ENCODE peak calls at places on chromosomes 2 and 18, in four cellular contexts. A is colonic mucosa, B is hepatocyte, D is fibroblast of lung. N is an unnamed sample.

GRCh38 chr2:124625561-124625960 is 600.5 kb downstream of the CNTNAP5 start:
- DNase-seq in A (no peak), B (no peak), D (no peak), N (no peak)

GRCh38 chr2:75053484-75054112 is 95.2 kb downstream of the POLE4 start:
- DNase-seq in A (no peak), B (peak), D (no peak), N (peak)

GRCh38 chr2:28726177-28726576 is 25.5 kb upstream of the PPP1CB start:
- DNase-seq in A (no peak), B (no peak), D (no peak), N (no peak)

GRCh38 chr2:235534608-235535422 is 41.0 kb downstream of the AGAP1 start:
- DNase-seq in A (no peak), B (no peak), D (no peak), N (no peak)

GRCh38 chr2:20561703-20562454 is 89.0 kb downstream of the HS1BP3 start:
- DNase-seq in A (no peak), B (peak), D (peak), N (no peak)

GRCh38 chr2:42984081-42984480 is 191.7 kb upstream of the HAAO start:
- DNase-seq in A (no peak), B (no peak), D (no peak), N (no peak)

GRCh38 chr18:61910101-61910500 is 17.3 kb upstream of the RNF152 start:
- DNase-seq in A (no peak), B (no peak), D (no peak), N (no peak)

GRCh38 chr2:193502363-193503035 is 1307.8 kb upstream of the TMEFF2 start:
- DNase-seq in A (no peak), B (peak), D (no peak), N (peak)

GRCh38 chr18:14928396-14928795 is 180.4 kb downstream of the ANKRD30B start:
- DNase-seq in A (no peak), B (no peak), D (no peak), N (peak)

GRCh38 chr2:149410701-149411484 is 80.5 kb downstream of the LYPD6 start:
- DNase-seq in A (no peak), B (peak), D (peak), N (peak)

GRCh38 chr2:226477221-226478120 is 322.1 kb downstream of the IRS1 start:
- DNase-seq in A (no peak), B (no peak), D (no peak), N (no peak)

GRCh38 chr18:7908686-7909299 is 341.7 kb downstream of the PTPRM start:
- DNase-seq in A (no peak), B (no peak), D (no peak), N (peak)

GRCh38 chr2:3257842-3258241 is 119.8 kb downstream of the EIPR1 start:
- DNase-seq in A (no peak), B (no peak), D (no peak), N (no peak)
- H3K27ac ChIP-seq in A (no peak), B (no peak), D (no peak), N (no peak)

DNA sequence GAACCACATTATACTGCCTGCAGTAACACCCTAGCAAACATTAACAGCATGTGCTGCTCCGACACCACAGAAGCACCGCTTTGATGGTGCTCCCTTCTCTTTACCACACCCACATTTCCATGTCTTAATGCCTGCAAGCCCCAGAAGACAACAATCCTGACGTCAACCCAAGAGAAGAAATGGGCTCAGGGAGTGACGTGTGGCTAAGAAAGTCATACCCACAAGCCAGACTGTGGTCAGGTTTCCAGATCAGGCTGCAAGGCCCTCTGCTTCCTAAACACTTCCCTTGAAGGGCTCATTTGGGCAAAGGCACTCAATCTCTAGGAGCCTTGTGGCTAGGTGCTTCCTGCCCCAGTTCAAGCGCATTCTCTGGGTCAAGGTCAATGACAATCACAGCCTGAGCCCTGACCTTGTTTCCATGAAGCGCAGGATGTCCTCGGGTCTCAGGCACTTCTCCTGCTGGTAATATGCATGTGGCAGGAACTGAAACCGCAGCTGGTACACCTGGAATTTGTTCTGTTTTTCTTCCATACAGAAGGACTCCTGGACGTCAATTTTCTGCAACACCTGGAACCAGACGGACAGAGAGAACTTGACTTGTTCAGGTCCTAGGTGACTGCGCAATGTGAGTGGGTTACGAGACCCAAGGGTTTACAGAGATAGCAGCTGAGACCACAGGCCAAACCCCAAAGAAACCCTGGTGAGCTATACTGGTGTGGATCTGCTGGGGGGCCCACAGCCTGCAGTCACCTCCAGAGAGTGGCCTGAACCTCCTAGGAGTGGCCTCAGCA is 67.2 kb downstream of the POLR1A start:
- DNase-seq in A (peak), B (no peak), D (peak), N (peak)
- H3K27ac ChIP-seq in A (peak), B (no peak), D (peak), N (no peak)

GRCh38 chr2:144431384-144431783 is 88.5 kb downstream of the ZEB2 start:
- DNase-seq in A (no peak), B (no peak), D (no peak), N (no peak)
- H3K27ac ChIP-seq in A (peak), B (peak), D (peak), N (no peak)

DNA sequence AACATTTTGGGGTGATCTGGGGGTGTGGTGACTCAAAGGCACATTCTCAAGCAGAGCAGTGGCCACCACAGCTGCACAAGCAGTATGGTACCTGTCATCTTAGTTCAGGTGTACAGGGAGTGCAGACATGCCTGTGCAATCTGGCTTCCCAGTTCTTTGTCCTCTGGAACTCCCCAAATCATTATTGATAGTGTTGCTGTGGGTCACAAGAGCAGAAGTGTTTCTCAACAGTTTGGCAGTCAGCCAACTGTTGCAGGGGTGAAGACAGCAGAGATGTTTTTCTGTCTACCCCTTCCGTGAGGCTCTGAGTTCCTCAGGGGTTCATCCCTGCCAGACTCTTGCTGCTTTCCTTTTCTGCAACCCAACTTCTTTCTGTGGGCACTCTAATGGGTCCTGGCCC is 206.5 kb upstream of the ZSWIM2 start:
- DNase-seq in A (no peak), B (peak), D (no peak), N (no peak)
- H3K27ac ChIP-seq in A (no peak), B (no peak), D (no peak), N (no peak)

GRCh38 chr2:62381672-62382071 is 124.3 kb downstream of the TMEM17 start:
- DNase-seq in A (no peak), B (no peak), D (no peak), N (no peak)
- H3K27ac ChIP-seq in A (no peak), B (peak), D (no peak), N (peak)

GRCh38 chr2:232319117-232320037 is 59.2 kb upstream of the ALPP start:
- DNase-seq in A (no peak), B (no peak), D (no peak), N (no peak)

GRCh38 chr2:232320038-232320790 is 58.3 kb upstream of the ALPP start:
- DNase-seq in A (peak), B (no peak), D (no peak), N (no peak)

GRCh38 chr2:232316382-232317190 is 62.0 kb upstream of the ALPP start:
- DNase-seq in A (no peak), B (no peak), D (no peak), N (no peak)

GRCh38 chr2:232315923-232316299 is 62.6 kb upstream of the ALPP start:
- DNase-seq in A (no peak), B (no peak), D (no peak), N (no peak)

DNA sequence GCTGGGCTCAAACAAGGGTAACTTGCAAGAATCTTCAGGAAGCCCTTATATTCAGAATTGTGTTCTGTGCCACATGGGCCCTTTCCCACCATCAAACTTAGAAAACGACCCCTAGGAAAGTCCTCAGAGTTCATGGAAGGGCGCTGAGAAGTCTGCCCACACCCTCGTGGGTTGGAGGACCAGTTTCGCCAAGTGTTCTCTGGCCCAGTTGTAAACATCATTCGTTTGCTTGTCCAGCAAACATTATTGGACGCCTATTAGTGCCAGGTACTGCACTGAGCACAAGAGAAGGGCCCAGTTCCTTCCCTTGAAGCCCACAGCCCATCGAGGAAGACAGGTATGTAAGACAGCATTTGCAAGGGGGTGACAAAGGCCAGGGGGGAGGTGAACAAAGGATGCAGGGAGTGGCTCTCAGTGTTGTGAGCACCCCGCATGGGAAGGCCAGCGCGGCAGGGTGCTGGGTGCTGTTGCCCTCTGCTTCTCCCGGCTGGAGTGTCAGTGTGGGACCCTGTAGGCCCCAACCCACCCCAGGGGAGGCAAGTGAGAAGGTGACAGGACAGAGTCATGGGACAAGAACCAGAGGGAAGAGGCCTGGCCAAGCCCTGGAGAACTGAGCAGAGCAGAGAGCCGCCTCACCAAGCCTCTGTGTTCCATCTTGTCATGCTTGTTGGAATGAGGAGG is 60.2 kb upstream of the ALPP start:
- DNase-seq in A (no peak), B (no peak), D (no peak), N (no peak)
- H3K27ac ChIP-seq in A (no peak), B (no peak), D (no peak), N (no peak)

GRCh38 chr2:30301551-30301950 is 70.2 kb downstream of the LBH start:
- DNase-seq in A (no peak), B (peak), D (peak), N (no peak)
- H3K27ac ChIP-seq in A (no peak), B (no peak), D (peak), N (no peak)

GRCh38 chr18:54382733-54383252 is 25.1 kb downstream of the C18orf54 start:
- DNase-seq in A (no peak), B (no peak), D (no peak), N (no peak)

GRCh38 chr18:54382076-54382475 is 24.4 kb downstream of the C18orf54 start:
- DNase-seq in A (no peak), B (no peak), D (no peak), N (no peak)

GRCh38 chr18:54386043-54386442 is 28.3 kb downstream of the C18orf54 start:
- DNase-seq in A (no peak), B (peak), D (no peak), N (no peak)

GRCh38 chr18:54378057-54378456 is 20.4 kb downstream of the C18orf54 start:
- DNase-seq in A (no peak), B (no peak), D (no peak), N (no peak)

GRCh38 chr18:54381640-54382039 is 23.9 kb downstream of the C18orf54 start:
- DNase-seq in A (no peak), B (no peak), D (no peak), N (no peak)
- H3K27ac ChIP-seq in A (no peak), B (no peak), D (no peak), N (no peak)

GRCh38 chr2:138493334-138493733 is 8.2 kb upstream of the SPOPL start:
- DNase-seq in A (no peak), B (no peak), D (peak), N (peak)
- H3K27ac ChIP-seq in A (no peak), B (no peak), D (no peak), N (peak)

N was measured in trophoblast cell.